ENCODE peak calls at places on chromosome 14, in four cellular contexts. Y is colonic mucosa, E is heart left ventricle, O is MM.1S. Z is an unnamed sample. For H3K27me3, the result is how much of the 10 kb centered on the place peaks cover.

GRCh38 chr14:61321385-61322010 is at the start of gene PRKCH:
- DNase-seq in Y (peak), O (peak), E (peak), Z (no peak)

GRCh38 chr14:106055257-106055656 is 528.9 kb downstream of the TMEM121 start:
- DNase-seq in E (no peak), O (no peak), Y (no peak), Z (no peak)

GRCh38 chr14:105702275-105702817 is 176.0 kb downstream of the TMEM121 start:
- DNase-seq in O (no peak), Y (no peak), E (no peak), Z (no peak)

GRCh38 chr14:102849522-102850379 is 72.5 kb downstream of the TRAF3 start:
- DNase-seq in E (no peak), O (no peak), Y (peak), Z (no peak)

GRCh38 chr14:24794906-24795305 is 160.9 kb upstream of the GZMB start:
- DNase-seq in E (no peak), O (no peak), Y (no peak), Z (no peak)

GRCh38 chr14:105760691-105761344 is 234.4 kb downstream of the TMEM121 start:
- DNase-seq in O (no peak), E (peak), Y (no peak), Z (no peak)

GRCh38 chr14:54342806-54343205 is 54.0 kb upstream of the CDKN3 start:
- DNase-seq in E (no peak), O (no peak), Y (no peak), Z (no peak)

GRCh38 chr14:77638738-77639137 is 22.3 kb upstream of the SPTLC2 start:
- DNase-seq in Y (no peak), E (no peak), O (no peak), Z (no peak)

GRCh38 chr14:96588410-96589249 is 86.4 kb downstream of the PAPOLA start:
- DNase-seq in E (no peak), Y (no peak), O (no peak), Z (peak)

GRCh38 chr14:96586921-96587822 is 85.0 kb downstream of the PAPOLA start:
- DNase-seq in E (no peak), Y (no peak), O (no peak), Z (peak)

GRCh38 chr14:96590190-96590860 is 88.1 kb downstream of the PAPOLA start:
- DNase-seq in E (no peak), O (no peak), Y (no peak), Z (no peak)

GRCh38 chr14:96587823-96588385 is 85.7 kb downstream of the PAPOLA start:
- DNase-seq in Y (no peak), E (no peak), O (no peak), Z (peak)

DNA sequence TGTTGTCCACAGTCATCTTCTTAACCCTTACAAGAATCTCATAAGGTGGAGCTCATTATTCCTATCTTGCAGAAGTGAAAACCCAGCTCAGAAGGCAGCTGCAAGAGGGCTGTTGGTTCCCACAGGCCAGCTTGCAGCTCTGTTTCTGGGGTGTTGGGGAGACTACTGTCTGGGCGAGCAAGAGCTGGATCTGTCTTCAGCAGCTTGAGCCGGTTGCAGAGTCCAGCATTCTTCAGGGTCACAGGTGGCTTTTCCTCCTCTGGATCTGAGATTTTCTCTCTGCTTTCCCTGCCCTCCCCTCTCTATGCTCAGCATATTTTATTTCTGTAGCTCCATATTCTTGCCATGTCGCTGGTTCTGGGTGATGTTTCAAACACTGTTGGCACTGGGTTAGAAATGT is 87.4 kb downstream of the PAPOLA start:
- DNase-seq in Y (no peak), O (no peak), E (no peak), Z (no peak)
- H3K27me3 ChIP-seq in Y (under half), O (under half), E (under half), Z (under half)

GRCh38 chr14:69611264-69612013 is at the start of gene SUSD6:
- DNase-seq in O (peak), Y (peak), E (peak), Z (peak)

GRCh38 chr14:69610859-69611263 is 535 bp upstream of the SUSD6 start:
- DNase-seq in O (no peak), E (no peak), Y (no peak), Z (no peak)

GRCh38 chr14:69612759-69613145 is 1.4 kb downstream of the SUSD6 start:
- DNase-seq in E (no peak), Y (no peak), O (no peak), Z (no peak)

GRCh38 chr14:69612014-69612758 is 790 bp downstream of the SUSD6 start:
- DNase-seq in E (peak), O (peak), Y (peak), Z (no peak)

DNA sequence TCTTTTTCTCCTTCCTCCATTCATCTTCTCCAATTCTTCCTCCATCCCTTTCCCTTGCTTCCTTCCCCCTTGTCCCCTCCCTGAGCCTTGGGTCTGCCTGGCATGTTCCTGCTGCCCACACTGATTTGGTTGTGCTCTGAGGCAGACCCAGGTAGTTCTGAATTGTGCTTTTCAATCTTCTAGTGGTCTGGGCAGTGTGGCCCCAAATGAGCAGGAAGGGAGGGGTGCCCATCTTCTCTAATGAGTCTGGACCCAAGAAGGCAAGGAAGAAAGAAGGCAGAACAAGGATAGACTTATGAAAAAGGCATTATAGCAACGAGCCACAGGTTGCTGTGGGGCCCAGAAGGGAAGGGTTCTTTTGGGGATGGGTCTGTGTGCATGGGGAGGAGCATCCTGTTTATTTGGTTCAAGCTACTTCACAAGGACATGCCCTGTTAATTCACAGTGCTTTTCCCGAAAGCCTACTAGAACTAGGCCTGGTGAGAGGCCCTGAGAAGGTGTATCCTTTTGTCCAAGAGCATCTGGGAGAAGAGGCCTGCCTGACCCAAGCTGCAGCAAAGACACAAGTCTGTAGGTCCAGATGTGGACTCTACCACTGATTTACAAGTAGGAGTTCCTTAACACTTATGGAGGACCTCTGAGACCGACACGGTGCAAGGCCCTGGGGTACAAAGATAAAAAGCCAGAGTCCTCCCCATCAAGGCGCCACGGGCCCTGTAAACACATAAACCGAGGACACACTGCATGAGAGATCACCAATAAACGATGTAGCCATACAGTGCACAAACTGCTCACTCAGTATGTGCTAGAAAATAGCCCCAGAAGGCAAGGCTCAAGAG is 1.2 kb upstream of the SUSD6 start:
- DNase-seq in E (no peak), Y (peak), O (no peak), Z (no peak)
- H3K4me3 ChIP-seq in E (peak), Y (peak), O (peak), Z (peak)

GRCh38 chr14:80764921-80765507 is 176.5 kb downstream of the CEP128 start:
- DNase-seq in E (no peak), Y (no peak), O (no peak), Z (no peak)
- H3K27me3 ChIP-seq in E (under half), Y (under half), O (under half), Z (under half)

GRCh38 chr14:22070119-22070982 is 396.7 kb upstream of the OR4E1 start:
- DNase-seq in E (peak), Y (peak), O (peak), Z (no peak)
- H3K4me3 ChIP-seq in E (no peak), Y (no peak), O (peak), Z (peak)

GRCh38 chr14:67162390-67162789 is 26.9 kb upstream of the GARIN2 start:
- DNase-seq in Y (no peak), O (no peak), E (no peak), Z (no peak)
- H3K27me3 ChIP-seq in Y (under half), O (under half), E (under half), Z (under half)

DNA sequence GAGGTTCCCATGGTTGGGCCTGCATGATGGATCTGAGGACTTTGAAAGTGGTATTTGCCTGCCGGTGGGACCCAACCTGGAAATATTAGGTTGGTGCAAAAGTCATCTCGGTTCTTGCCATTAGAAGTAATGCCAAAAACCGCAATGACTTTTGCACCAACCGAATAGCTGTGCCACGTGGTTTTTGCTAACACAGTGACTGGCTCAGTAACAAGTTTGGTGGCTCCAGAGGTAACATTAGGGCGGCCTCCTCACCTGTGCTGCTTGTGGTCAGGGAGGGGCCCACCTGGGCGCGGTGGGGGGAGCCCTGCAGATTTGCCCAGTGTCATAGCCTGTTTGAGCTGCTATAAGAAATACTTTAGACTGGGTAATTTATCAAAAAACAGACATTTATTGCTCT is 1.8 kb downstream of the BDKRB2 start:
- DNase-seq in O (no peak), Y (peak), E (no peak), Z (no peak)
- H3K4me3 ChIP-seq in O (no peak), Y (peak), E (no peak), Z (peak)

GRCh38 chr14:100583245-100583644 is 4.0 kb downstream of the BEGAIN start:
- DNase-seq in Y (no peak), E (no peak), O (no peak), Z (no peak)
- H3K27me3 ChIP-seq in Y (under half), E (under half), O (under half), Z (under half)

DNA sequence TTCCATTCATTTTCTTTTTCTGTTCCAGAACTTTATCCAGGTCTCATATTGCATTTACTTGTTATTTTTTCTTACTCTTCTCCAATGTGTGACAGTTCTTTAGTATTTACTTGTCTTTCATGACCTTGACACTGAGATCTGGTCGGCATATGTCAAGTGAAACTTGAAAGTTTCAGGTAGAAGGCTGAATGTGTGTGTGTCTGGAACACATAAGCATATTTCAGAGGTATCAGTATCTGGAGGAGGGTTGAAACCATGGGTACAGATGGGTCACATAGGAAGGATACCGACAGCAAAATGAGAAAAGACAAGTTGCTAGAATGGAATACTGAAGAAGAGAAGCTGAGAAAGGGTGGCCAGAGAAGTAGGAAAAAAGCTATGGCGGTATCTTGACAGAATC is 22.5 kb upstream of the PTGDR start:
- DNase-seq in O (peak), Y (no peak), E (no peak), Z (no peak)
- H3K4me3 ChIP-seq in O (no peak), Y (no peak), E (no peak), Z (no peak)